ENCODE peak calls at places on chromosomes 7 and 10, in eight cellular contexts. One of them, this sample, is unnamed.
A peak's percentile ranks its signal among the peaks of the same experiment; 100 is the strongest.

GRCh38 chr7:5692112-5692844 is 89.2 kb downstream of the RNF216 start:
- DNase-seq in stimulated activated CD8-positive, alpha-beta memory T cell treated with anti-CD3 and anti-CD28 coated beads, Interleukin-4, amount 100 ng/mL, for 1 hour: no peak
- DNase-seq in gastrocnemius medialis: peak; percentile 84
- DNase-seq in C1 segment of cervical spinal cord: peak; percentile 40
- DNase-seq in choroid plexus epithelial cell: peak; percentile 97
- DNase-seq in naive thymus-derived CD4-positive, alpha-beta T cell: no peak
- DNase-seq in neural crest cell: no peak
- DNase-seq in GM13977: no peak
- DNase-seq in this sample: no peak

GRCh38 chr10:15140640-15141039 is 27.9 kb downstream of the NMT2 start:
- DNase-seq in stimulated activated CD8-positive, alpha-beta memory T cell treated with anti-CD3 and anti-CD28 coated beads, Interleukin-4, amount 100 ng/mL, for 1 hour: no peak
- DNase-seq in gastrocnemius medialis: no peak
- DNase-seq in C1 segment of cervical spinal cord: peak; percentile 7
- DNase-seq in choroid plexus epithelial cell: no peak
- DNase-seq in naive thymus-derived CD4-positive, alpha-beta T cell: no peak
- DNase-seq in neural crest cell: no peak
- DNase-seq in GM13977: no peak
- DNase-seq in this sample: no peak

GRCh38 chr7:106462365-106462859 is 177.6 kb upstream of the NAMPT start:
- DNase-seq in stimulated activated CD8-positive, alpha-beta memory T cell treated with anti-CD3 and anti-CD28 coated beads, Interleukin-4, amount 100 ng/mL, for 1 hour: no peak
- DNase-seq in gastrocnemius medialis: no peak
- DNase-seq in C1 segment of cervical spinal cord: no peak
- DNase-seq in choroid plexus epithelial cell: peak; percentile 72
- DNase-seq in naive thymus-derived CD4-positive, alpha-beta T cell: peak; percentile 32
- DNase-seq in neural crest cell: peak; percentile 14
- DNase-seq in GM13977: peak; percentile 9
- DNase-seq in this sample: no peak

GRCh38 chr10:1776127-1776662 is 38.9 kb upstream of the ADARB2 start:
- DNase-seq in stimulated activated CD8-positive, alpha-beta memory T cell treated with anti-CD3 and anti-CD28 coated beads, Interleukin-4, amount 100 ng/mL, for 1 hour: no peak
- DNase-seq in gastrocnemius medialis: no peak
- DNase-seq in C1 segment of cervical spinal cord: no peak
- DNase-seq in choroid plexus epithelial cell: no peak
- DNase-seq in naive thymus-derived CD4-positive, alpha-beta T cell: no peak
- DNase-seq in neural crest cell: no peak
- DNase-seq in GM13977: no peak
- DNase-seq in this sample: no peak

GRCh38 chr10:521844-522243 is 167.6 kb downstream of the DIP2C start:
- DNase-seq in stimulated activated CD8-positive, alpha-beta memory T cell treated with anti-CD3 and anti-CD28 coated beads, Interleukin-4, amount 100 ng/mL, for 1 hour: no peak
- DNase-seq in gastrocnemius medialis: no peak
- DNase-seq in C1 segment of cervical spinal cord: no peak
- DNase-seq in choroid plexus epithelial cell: no peak
- DNase-seq in naive thymus-derived CD4-positive, alpha-beta T cell: no peak
- DNase-seq in neural crest cell: no peak
- DNase-seq in GM13977: no peak
- DNase-seq in this sample: no peak

GRCh38 chr7:518630-519428 is 817 bp downstream of the PDGFA start:
- DNase-seq in stimulated activated CD8-positive, alpha-beta memory T cell treated with anti-CD3 and anti-CD28 coated beads, Interleukin-4, amount 100 ng/mL, for 1 hour: no peak
- DNase-seq in gastrocnemius medialis: peak; percentile 80
- DNase-seq in C1 segment of cervical spinal cord: peak; percentile 73
- DNase-seq in choroid plexus epithelial cell: peak; percentile 78
- DNase-seq in naive thymus-derived CD4-positive, alpha-beta T cell: peak; percentile 17
- DNase-seq in neural crest cell: peak; percentile 46
- DNase-seq in GM13977: peak; percentile 80
- DNase-seq in this sample: peak; percentile 17

GRCh38 chr10:114632869-114633715 is 25.0 kb downstream of the ABLIM1 start:
- DNase-seq in stimulated activated CD8-positive, alpha-beta memory T cell treated with anti-CD3 and anti-CD28 coated beads, Interleukin-4, amount 100 ng/mL, for 1 hour: no peak
- DNase-seq in gastrocnemius medialis: peak; percentile 71
- DNase-seq in C1 segment of cervical spinal cord: no peak
- DNase-seq in choroid plexus epithelial cell: peak; percentile 78
- DNase-seq in naive thymus-derived CD4-positive, alpha-beta T cell: no peak
- DNase-seq in neural crest cell: no peak
- DNase-seq in GM13977: peak; percentile 43
- DNase-seq in this sample: no peak

GRCh38 chr7:130996841-130997231 is 262.8 kb upstream of the KLF14 start:
- DNase-seq in stimulated activated CD8-positive, alpha-beta memory T cell treated with anti-CD3 and anti-CD28 coated beads, Interleukin-4, amount 100 ng/mL, for 1 hour: no peak
- DNase-seq in gastrocnemius medialis: no peak
- DNase-seq in C1 segment of cervical spinal cord: no peak
- DNase-seq in choroid plexus epithelial cell: peak; percentile 57
- DNase-seq in naive thymus-derived CD4-positive, alpha-beta T cell: no peak
- DNase-seq in neural crest cell: no peak
- DNase-seq in GM13977: no peak
- DNase-seq in this sample: no peak

GRCh38 chr7:100668069-100668449 is 5.5 kb upstream of the GNB2 start:
- DNase-seq in stimulated activated CD8-positive, alpha-beta memory T cell treated with anti-CD3 and anti-CD28 coated beads, Interleukin-4, amount 100 ng/mL, for 1 hour: no peak
- DNase-seq in gastrocnemius medialis: no peak
- DNase-seq in C1 segment of cervical spinal cord: no peak
- DNase-seq in choroid plexus epithelial cell: no peak
- DNase-seq in naive thymus-derived CD4-positive, alpha-beta T cell: no peak
- DNase-seq in neural crest cell: no peak
- DNase-seq in GM13977: no peak
- DNase-seq in this sample: no peak

GRCh38 chr10:2968401-2968800 is 98.9 kb upstream of the PFKP start:
- DNase-seq in stimulated activated CD8-positive, alpha-beta memory T cell treated with anti-CD3 and anti-CD28 coated beads, Interleukin-4, amount 100 ng/mL, for 1 hour: no peak
- DNase-seq in gastrocnemius medialis: no peak
- DNase-seq in C1 segment of cervical spinal cord: no peak
- DNase-seq in choroid plexus epithelial cell: peak; percentile 31
- DNase-seq in naive thymus-derived CD4-positive, alpha-beta T cell: no peak
- DNase-seq in neural crest cell: no peak
- DNase-seq in GM13977: no peak
- DNase-seq in this sample: no peak

GRCh38 chr7:39271386-39271785 is 293.7 kb downstream of the POU6F2 start:
- DNase-seq in stimulated activated CD8-positive, alpha-beta memory T cell treated with anti-CD3 and anti-CD28 coated beads, Interleukin-4, amount 100 ng/mL, for 1 hour: no peak
- DNase-seq in gastrocnemius medialis: peak; percentile 21
- DNase-seq in C1 segment of cervical spinal cord: peak; percentile 11
- DNase-seq in choroid plexus epithelial cell: peak; percentile 7
- DNase-seq in naive thymus-derived CD4-positive, alpha-beta T cell: no peak
- DNase-seq in neural crest cell: no peak
- DNase-seq in GM13977: no peak
- DNase-seq in this sample: no peak

GRCh38 chr10:83922246-83922860 is 217.0 kb upstream of the GHITM start:
- DNase-seq in stimulated activated CD8-positive, alpha-beta memory T cell treated with anti-CD3 and anti-CD28 coated beads, Interleukin-4, amount 100 ng/mL, for 1 hour: no peak
- DNase-seq in gastrocnemius medialis: no peak
- DNase-seq in C1 segment of cervical spinal cord: no peak
- DNase-seq in choroid plexus epithelial cell: no peak
- DNase-seq in naive thymus-derived CD4-positive, alpha-beta T cell: no peak
- DNase-seq in neural crest cell: no peak
- DNase-seq in GM13977: no peak
- DNase-seq in this sample: no peak

GRCh38 chr10:130140425-130140824 is 4.2 kb downstream of the GLRX3 start:
- DNase-seq in stimulated activated CD8-positive, alpha-beta memory T cell treated with anti-CD3 and anti-CD28 coated beads, Interleukin-4, amount 100 ng/mL, for 1 hour: no peak
- DNase-seq in gastrocnemius medialis: no peak
- DNase-seq in C1 segment of cervical spinal cord: no peak
- DNase-seq in choroid plexus epithelial cell: no peak
- DNase-seq in naive thymus-derived CD4-positive, alpha-beta T cell: no peak
- DNase-seq in neural crest cell: no peak
- DNase-seq in GM13977: no peak
- DNase-seq in this sample: no peak

GRCh38 chr7:142784096-142784495 is 13.3 kb downstream of the PRSS2 start:
- DNase-seq in stimulated activated CD8-positive, alpha-beta memory T cell treated with anti-CD3 and anti-CD28 coated beads, Interleukin-4, amount 100 ng/mL, for 1 hour: no peak
- DNase-seq in gastrocnemius medialis: no peak
- DNase-seq in C1 segment of cervical spinal cord: no peak
- DNase-seq in choroid plexus epithelial cell: no peak
- DNase-seq in naive thymus-derived CD4-positive, alpha-beta T cell: peak; percentile 1
- DNase-seq in neural crest cell: no peak
- DNase-seq in GM13977: no peak
- DNase-seq in this sample: no peak

GRCh38 chr10:44064987-44065787 is 319.7 kb downstream of the CXCL12 start:
- DNase-seq in stimulated activated CD8-positive, alpha-beta memory T cell treated with anti-CD3 and anti-CD28 coated beads, Interleukin-4, amount 100 ng/mL, for 1 hour: no peak
- DNase-seq in gastrocnemius medialis: no peak
- DNase-seq in C1 segment of cervical spinal cord: no peak
- DNase-seq in choroid plexus epithelial cell: no peak
- DNase-seq in naive thymus-derived CD4-positive, alpha-beta T cell: no peak
- DNase-seq in neural crest cell: no peak
- DNase-seq in GM13977: no peak
- DNase-seq in this sample: no peak

GRCh38 chr7:14639329-14639728 is 263.2 kb downstream of the DGKB start:
- DNase-seq in stimulated activated CD8-positive, alpha-beta memory T cell treated with anti-CD3 and anti-CD28 coated beads, Interleukin-4, amount 100 ng/mL, for 1 hour: no peak
- DNase-seq in gastrocnemius medialis: no peak
- DNase-seq in C1 segment of cervical spinal cord: no peak
- DNase-seq in choroid plexus epithelial cell: no peak
- DNase-seq in naive thymus-derived CD4-positive, alpha-beta T cell: no peak
- DNase-seq in neural crest cell: no peak
- DNase-seq in GM13977: no peak
- DNase-seq in this sample: no peak

GRCh38 chr7:1977059-1977875 is 255.5 kb downstream of the MAD1L1 start:
- DNase-seq in stimulated activated CD8-positive, alpha-beta memory T cell treated with anti-CD3 and anti-CD28 coated beads, Interleukin-4, amount 100 ng/mL, for 1 hour: no peak
- DNase-seq in gastrocnemius medialis: no peak
- DNase-seq in C1 segment of cervical spinal cord: no peak
- DNase-seq in choroid plexus epithelial cell: no peak
- DNase-seq in naive thymus-derived CD4-positive, alpha-beta T cell: no peak
- DNase-seq in neural crest cell: no peak
- DNase-seq in GM13977: no peak
- DNase-seq in this sample: no peak

GRCh38 chr7:117248810-117249209 is 74.0 kb downstream of the WNT2 start:
- DNase-seq in stimulated activated CD8-positive, alpha-beta memory T cell treated with anti-CD3 and anti-CD28 coated beads, Interleukin-4, amount 100 ng/mL, for 1 hour: no peak
- DNase-seq in gastrocnemius medialis: no peak
- DNase-seq in C1 segment of cervical spinal cord: peak; percentile 27
- DNase-seq in choroid plexus epithelial cell: peak; percentile 29
- DNase-seq in naive thymus-derived CD4-positive, alpha-beta T cell: no peak
- DNase-seq in neural crest cell: no peak
- DNase-seq in GM13977: no peak
- DNase-seq in this sample: no peak

GRCh38 chr10:78876449-78876848 is 192.3 kb upstream of the ZMIZ1 start:
- DNase-seq in stimulated activated CD8-positive, alpha-beta memory T cell treated with anti-CD3 and anti-CD28 coated beads, Interleukin-4, amount 100 ng/mL, for 1 hour: no peak
- DNase-seq in gastrocnemius medialis: no peak
- DNase-seq in C1 segment of cervical spinal cord: no peak
- DNase-seq in choroid plexus epithelial cell: no peak
- DNase-seq in naive thymus-derived CD4-positive, alpha-beta T cell: no peak
- DNase-seq in neural crest cell: no peak
- DNase-seq in GM13977: no peak
- DNase-seq in this sample: no peak

GRCh38 chr10:111765216-111765615 is 418.3 kb downstream of the GPAM start:
- DNase-seq in stimulated activated CD8-positive, alpha-beta memory T cell treated with anti-CD3 and anti-CD28 coated beads, Interleukin-4, amount 100 ng/mL, for 1 hour: no peak
- DNase-seq in gastrocnemius medialis: no peak
- DNase-seq in C1 segment of cervical spinal cord: no peak
- DNase-seq in choroid plexus epithelial cell: no peak
- DNase-seq in naive thymus-derived CD4-positive, alpha-beta T cell: no peak
- DNase-seq in neural crest cell: no peak
- DNase-seq in GM13977: no peak
- DNase-seq in this sample: no peak

GRCh38 chr10:103463456-103463855 is 4.8 kb upstream of the CALHM1 start:
- DNase-seq in stimulated activated CD8-positive, alpha-beta memory T cell treated with anti-CD3 and anti-CD28 coated beads, Interleukin-4, amount 100 ng/mL, for 1 hour: no peak
- DNase-seq in gastrocnemius medialis: no peak
- DNase-seq in C1 segment of cervical spinal cord: no peak
- DNase-seq in choroid plexus epithelial cell: no peak
- DNase-seq in naive thymus-derived CD4-positive, alpha-beta T cell: no peak
- DNase-seq in neural crest cell: no peak
- DNase-seq in GM13977: no peak
- DNase-seq in this sample: no peak